ENCODE peak calls at places on chromosomes 13 and 19, in four cellular contexts. One of them, this sample, is unnamed.

GRCh38 chr19:50906217-50906616 is 5.0 kb downstream of the KLK4 start:
- DNase-seq in mucosa of descending colon: peak; percentile 38
- DNase-seq in choroid plexus epithelial cell: peak; percentile 24
- DNase-seq in tibial nerve: peak; percentile 21
- DNase-seq in this sample: no peak

GRCh38 chr13:34085199-34085598 is 267.2 kb downstream of the RFC3 start:
- DNase-seq in mucosa of descending colon: no peak
- DNase-seq in choroid plexus epithelial cell: no peak
- DNase-seq in tibial nerve: no peak
- DNase-seq in this sample: no peak

GRCh38 chr13:90331974-90332373 is 1015.5 kb upstream of the MIR17HG start:
- DNase-seq in mucosa of descending colon: no peak
- DNase-seq in choroid plexus epithelial cell: no peak
- DNase-seq in tibial nerve: no peak
- DNase-seq in this sample: no peak

GRCh38 chr13:91036886-91037285 is 310.6 kb upstream of the MIR17HG start:
- DNase-seq in mucosa of descending colon: no peak
- DNase-seq in choroid plexus epithelial cell: no peak
- DNase-seq in tibial nerve: no peak
- DNase-seq in this sample: no peak

GRCh38 chr19:35518313-35518712 is 4.9 kb upstream of the DMKN start:
- DNase-seq in mucosa of descending colon: no peak
- DNase-seq in choroid plexus epithelial cell: peak; percentile 96
- DNase-seq in tibial nerve: no peak
- DNase-seq in this sample: no peak

GRCh38 chr13:23928985-23929384 is 31.7 kb upstream of the C1QTNF9B start:
- DNase-seq in mucosa of descending colon: no peak
- DNase-seq in choroid plexus epithelial cell: peak; percentile 84
- DNase-seq in tibial nerve: no peak
- DNase-seq in this sample: no peak

GRCh38 chr13:21106089-21106488 is 44.7 kb upstream of the LATS2 start:
- DNase-seq in mucosa of descending colon: no peak
- DNase-seq in choroid plexus epithelial cell: peak; percentile 67
- DNase-seq in tibial nerve: no peak
- DNase-seq in this sample: no peak

GRCh38 chr13:39685652-39686051 is 30.2 kb downstream of the COG6 start:
- DNase-seq in mucosa of descending colon: no peak
- DNase-seq in choroid plexus epithelial cell: no peak
- DNase-seq in tibial nerve: no peak
- DNase-seq in this sample: no peak

GRCh38 chr19:28977826-28978225 is 235.1 kb downstream of the UQCRFS1 start:
- DNase-seq in mucosa of descending colon: no peak
- DNase-seq in choroid plexus epithelial cell: no peak
- DNase-seq in tibial nerve: no peak
- DNase-seq in this sample: no peak

GRCh38 chr19:37989855-37990254 is 82.8 kb downstream of the SIPA1L3 start:
- DNase-seq in mucosa of descending colon: no peak
- DNase-seq in choroid plexus epithelial cell: no peak
- DNase-seq in tibial nerve: no peak
- DNase-seq in this sample: no peak

GRCh38 chr19:18733196-18733647 is 49.7 kb downstream of the CRTC1 start:
- DNase-seq in mucosa of descending colon: no peak
- DNase-seq in choroid plexus epithelial cell: peak; percentile 79
- DNase-seq in tibial nerve: peak; percentile 12
- DNase-seq in this sample: no peak

GRCh38 chr19:37961198-37961597 is 54.2 kb downstream of the SIPA1L3 start:
- DNase-seq in mucosa of descending colon: no peak
- DNase-seq in choroid plexus epithelial cell: no peak
- DNase-seq in tibial nerve: no peak
- DNase-seq in this sample: no peak

GRCh38 chr19:4388171-4389063 is 11.9 kb downstream of the SH3GL1 start:
- DNase-seq in mucosa of descending colon: no peak
- DNase-seq in choroid plexus epithelial cell: no peak
- DNase-seq in tibial nerve: no peak
- DNase-seq in this sample: no peak

GRCh38 chr13:75825161-75825560 is 189.0 kb downstream of the LMO7 start:
- DNase-seq in mucosa of descending colon: no peak
- DNase-seq in choroid plexus epithelial cell: no peak
- DNase-seq in tibial nerve: no peak
- DNase-seq in this sample: no peak

GRCh38 chr19:2923510-2923909 is 21.3 kb downstream of the ZNF77 start:
- DNase-seq in mucosa of descending colon: no peak
- DNase-seq in choroid plexus epithelial cell: peak; percentile 33
- DNase-seq in tibial nerve: no peak
- DNase-seq in this sample: peak; percentile 45

GRCh38 chr13:112690242-112690943 is 555 bp downstream of the ATP11A start:
- DNase-seq in mucosa of descending colon: peak; percentile 40
- DNase-seq in choroid plexus epithelial cell: peak; percentile 23
- DNase-seq in tibial nerve: no peak
- DNase-seq in this sample: peak; percentile 73

GRCh38 chr19:37973666-37974065 is 66.7 kb downstream of the SIPA1L3 start:
- DNase-seq in mucosa of descending colon: no peak
- DNase-seq in choroid plexus epithelial cell: no peak
- DNase-seq in tibial nerve: no peak
- DNase-seq in this sample: no peak

GRCh38 chr19:2164020-2164988 is 571 bp downstream of the DOT1L start:
- DNase-seq in mucosa of descending colon: peak; percentile 27
- DNase-seq in choroid plexus epithelial cell: no peak
- DNase-seq in tibial nerve: peak; percentile 50
- DNase-seq in this sample: no peak

GRCh38 chr19:44260343-44260681 is 626 bp downstream of the ZNF233 start:
- DNase-seq in mucosa of descending colon: peak; percentile 12
- DNase-seq in choroid plexus epithelial cell: no peak
- DNase-seq in tibial nerve: no peak
- DNase-seq in this sample: no peak

GRCh38 chr19:14142262-14143190 is 6.1 kb upstream of the ASF1B start:
- DNase-seq in mucosa of descending colon: no peak
- DNase-seq in choroid plexus epithelial cell: no peak
- DNase-seq in tibial nerve: no peak
- DNase-seq in this sample: no peak

GRCh38 chr13:92804346-92804745 is 422.3 kb upstream of the GPC6 start:
- DNase-seq in mucosa of descending colon: no peak
- DNase-seq in choroid plexus epithelial cell: no peak
- DNase-seq in tibial nerve: no peak
- DNase-seq in this sample: no peak

GRCh38 chr19:7989071-7989575 is 16.3 kb downstream of the ELAVL1 start:
- DNase-seq in mucosa of descending colon: no peak
- DNase-seq in choroid plexus epithelial cell: peak; percentile 33
- DNase-seq in tibial nerve: no peak
- DNase-seq in this sample: no peak

DNA sequence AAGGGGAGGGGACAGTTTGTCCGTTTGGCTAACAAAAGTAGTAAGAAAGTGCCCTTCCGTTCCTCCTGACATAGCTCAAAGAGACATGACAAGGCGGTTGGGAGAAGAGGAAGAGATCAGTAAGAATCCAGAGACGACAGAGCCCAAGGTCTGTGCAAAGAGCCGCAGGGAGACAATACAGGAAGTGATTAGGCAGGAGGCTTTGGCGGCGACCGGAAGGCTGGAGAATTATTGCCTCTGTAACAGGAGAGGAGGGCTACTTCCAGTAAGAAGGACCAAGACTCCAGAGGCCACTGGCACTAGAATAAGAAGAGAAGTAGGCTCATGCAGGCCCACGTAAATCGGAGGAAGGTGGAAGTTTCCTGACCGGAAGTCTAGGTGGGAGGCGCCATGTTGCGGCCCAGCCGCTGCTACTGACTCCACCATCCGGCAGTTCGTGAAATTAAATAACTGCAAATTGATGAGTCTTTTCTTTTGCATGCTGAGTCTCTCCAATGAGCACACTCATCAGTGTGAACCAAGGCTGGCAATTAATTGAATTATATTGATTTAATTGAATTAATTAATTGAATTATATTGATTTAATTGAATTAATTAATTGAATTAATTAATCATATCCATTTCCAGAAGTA is 9.9 kb downstream of the RFX2 start:
- DNase-seq in mucosa of descending colon: no peak
- DNase-seq in choroid plexus epithelial cell: no peak
- DNase-seq in tibial nerve: no peak
- DNase-seq in this sample: no peak
- TF ChIP-seq CTCF in mucosa of descending colon: no peak
- TF ChIP-seq CTCF in choroid plexus epithelial cell: no peak
- TF ChIP-seq CTCF in tibial nerve: no peak
- TF ChIP-seq CTCF in this sample: no peak

DNA sequence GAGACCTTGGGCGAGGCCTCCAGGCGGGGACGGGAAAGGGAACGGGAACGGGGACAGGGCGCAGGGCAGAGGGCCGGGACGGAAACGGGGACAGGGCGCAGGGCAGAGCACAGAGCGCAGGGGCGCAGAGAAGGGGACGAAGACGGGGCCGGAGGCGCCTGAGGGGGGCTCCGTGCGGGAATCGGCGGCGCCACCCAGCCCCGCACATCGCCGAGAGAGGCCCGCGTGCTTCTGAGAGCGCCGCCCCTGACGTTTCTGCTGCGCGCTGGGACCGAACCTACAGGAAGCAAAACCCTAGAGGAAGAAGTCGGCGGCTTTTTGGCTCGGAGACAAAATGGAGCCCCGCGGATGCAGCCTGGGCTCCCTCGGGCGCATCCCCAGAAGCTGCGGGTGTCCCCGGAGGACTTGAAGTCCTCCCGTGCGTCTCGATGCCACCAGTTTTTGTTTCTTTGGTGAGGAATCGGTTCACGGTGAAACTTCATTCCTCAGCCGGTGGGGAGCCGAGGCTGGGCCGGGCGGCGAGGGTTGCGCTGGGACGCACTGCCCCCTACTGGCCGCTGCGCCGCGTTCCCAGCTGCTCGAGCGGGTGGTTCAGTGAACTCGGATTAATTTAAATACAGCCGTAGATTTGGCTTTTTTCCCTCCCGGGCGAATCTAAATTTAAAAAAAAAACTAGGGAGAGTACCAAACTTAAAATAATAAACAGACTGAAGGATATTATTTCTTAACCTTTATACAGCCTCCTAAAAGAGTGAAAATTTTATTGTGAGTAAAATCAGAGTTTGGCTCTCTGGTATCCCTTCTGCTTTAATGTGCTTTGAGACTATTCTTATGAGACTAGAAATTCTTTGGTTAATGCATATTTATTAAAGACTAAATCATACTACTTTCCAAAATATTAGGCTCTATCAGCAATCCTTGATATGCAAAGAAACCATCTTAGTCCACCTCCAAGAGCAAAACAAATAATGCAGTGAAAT is 350.0 kb upstream of the ARGLU1 start:
- DNase-seq in mucosa of descending colon: peak; percentile 84
- DNase-seq in choroid plexus epithelial cell: peak; percentile 81
- DNase-seq in tibial nerve: peak; percentile 67
- DNase-seq in this sample: peak; percentile 89
- TF ChIP-seq CTCF in mucosa of descending colon: peak; percentile 91
- TF ChIP-seq CTCF in choroid plexus epithelial cell: peak; percentile 90
- TF ChIP-seq CTCF in tibial nerve: peak; percentile 94
- TF ChIP-seq CTCF in this sample: peak; percentile 95

GRCh38 chr13:26721251-26721939 is 39.2 kb downstream of the GPR12 start:
- DNase-seq in mucosa of descending colon: peak; percentile 6
- DNase-seq in choroid plexus epithelial cell: peak; percentile 25
- DNase-seq in tibial nerve: no peak
- DNase-seq in this sample: peak; percentile 55
- TF ChIP-seq CTCF in mucosa of descending colon: no peak
- TF ChIP-seq CTCF in choroid plexus epithelial cell: no peak
- TF ChIP-seq CTCF in tibial nerve: no peak
- TF ChIP-seq CTCF in this sample: no peak

GRCh38 chr13:81927347-81927746 is 1586.4 kb upstream of the SPRY2 start:
- DNase-seq in mucosa of descending colon: no peak
- DNase-seq in choroid plexus epithelial cell: peak; percentile 37
- DNase-seq in tibial nerve: no peak
- DNase-seq in this sample: no peak

GRCh38 chr13:81929988-81930387 is 1589.1 kb upstream of the SPRY2 start:
- DNase-seq in mucosa of descending colon: no peak
- DNase-seq in choroid plexus epithelial cell: peak; percentile 71
- DNase-seq in tibial nerve: no peak
- DNase-seq in this sample: no peak
- TF ChIP-seq CTCF in mucosa of descending colon: no peak
- TF ChIP-seq CTCF in choroid plexus epithelial cell: peak; percentile 69
- TF ChIP-seq CTCF in tibial nerve: no peak
- TF ChIP-seq CTCF in this sample: no peak

This sample was measured in coronary artery.